ENCODE peak calls at places on chromosomes 6 and 20, in four cellular contexts. One of them, this sample, is unnamed.

GRCh38 chr6:45900808-45901752 is 114.6 kb downstream of the CLIC5 start:
- DNase-seq in A549: no peak
- DNase-seq in frontal cortex: no peak
- DNase-seq in non-pigmented ciliary epithelial cell: peak; percentile 24
- DNase-seq in this sample: no peak

GRCh38 chr6:108277295-108277694 is 16.5 kb upstream of the SNX3 start:
- DNase-seq in non-pigmented ciliary epithelial cell: no peak
- DNase-seq in frontal cortex: no peak
- DNase-seq in A549: no peak
- DNase-seq in this sample: no peak

GRCh38 chr20:43844778-43845614 is 69.7 kb upstream of the TOX2 start:
- DNase-seq in frontal cortex: no peak
- DNase-seq in A549: peak; percentile 38
- DNase-seq in non-pigmented ciliary epithelial cell: peak; percentile 89
- DNase-seq in this sample: no peak

GRCh38 chr20:38129248-38129865 is 35.7 kb downstream of the TGM2 start:
- DNase-seq in A549: no peak
- DNase-seq in frontal cortex: no peak
- DNase-seq in non-pigmented ciliary epithelial cell: no peak
- DNase-seq in this sample: no peak

GRCh38 chr6:27188885-27189418 is 58.5 kb upstream of the PRSS16 start:
- DNase-seq in non-pigmented ciliary epithelial cell: no peak
- DNase-seq in frontal cortex: peak; percentile 69
- DNase-seq in A549: peak; percentile 77
- DNase-seq in this sample: peak; percentile 50

GRCh38 chr6:14046476-14047068 is 71.0 kb upstream of the CD83 start:
- DNase-seq in non-pigmented ciliary epithelial cell: no peak
- DNase-seq in A549: peak; percentile 54
- DNase-seq in frontal cortex: peak; percentile 34
- DNase-seq in this sample: no peak

GRCh38 chr20:6533828-6534388 is 233.6 kb upstream of the BMP2 start:
- DNase-seq in frontal cortex: no peak
- DNase-seq in non-pigmented ciliary epithelial cell: peak; percentile 91
- DNase-seq in A549: no peak
- DNase-seq in this sample: no peak

GRCh38 chr20:24763386-24764026 is 185.6 kb upstream of the CST7 start:
- DNase-seq in A549: no peak
- DNase-seq in frontal cortex: no peak
- DNase-seq in non-pigmented ciliary epithelial cell: no peak
- DNase-seq in this sample: no peak

GRCh38 chr20:1185316-1185741 is 548 bp upstream of the TMEM74B start:
- DNase-seq in frontal cortex: peak; percentile 49
- DNase-seq in non-pigmented ciliary epithelial cell: no peak
- DNase-seq in A549: no peak
- DNase-seq in this sample: no peak

GRCh38 chr20:49852522-49853055 is 40.0 kb downstream of the SLC9A8 start:
- DNase-seq in frontal cortex: no peak
- DNase-seq in non-pigmented ciliary epithelial cell: no peak
- DNase-seq in A549: no peak
- DNase-seq in this sample: no peak

GRCh38 chr20:24502184-24502583 is 32.8 kb downstream of the SYNDIG1 start:
- DNase-seq in non-pigmented ciliary epithelial cell: no peak
- DNase-seq in A549: peak; percentile 52
- DNase-seq in frontal cortex: peak; percentile 61
- DNase-seq in this sample: no peak

GRCh38 chr6:40586369-40586768 is 795 bp downstream of the LRFN2 start:
- DNase-seq in frontal cortex: no peak
- DNase-seq in A549: no peak
- DNase-seq in non-pigmented ciliary epithelial cell: no peak
- DNase-seq in this sample: no peak

GRCh38 chr6:144346719-144347446 is 61.7 kb downstream of the UTRN start:
- DNase-seq in non-pigmented ciliary epithelial cell: peak; percentile 59
- DNase-seq in A549: peak; percentile 45
- DNase-seq in frontal cortex: no peak
- DNase-seq in this sample: no peak

GRCh38 chr20:35297153-35297552 is 4.9 kb upstream of the FAM83C start:
- DNase-seq in non-pigmented ciliary epithelial cell: no peak
- DNase-seq in A549: peak; percentile 40
- DNase-seq in frontal cortex: no peak
- DNase-seq in this sample: no peak

GRCh38 chr20:12152996-12153395 is 235.3 kb downstream of the BTBD3 start:
- DNase-seq in A549: no peak
- DNase-seq in non-pigmented ciliary epithelial cell: no peak
- DNase-seq in frontal cortex: no peak
- DNase-seq in this sample: no peak

GRCh38 chr20:33280775-33281174 is 2.2 kb upstream of the BPIFB1 start:
- DNase-seq in non-pigmented ciliary epithelial cell: no peak
- DNase-seq in A549: no peak
- DNase-seq in frontal cortex: no peak
- DNase-seq in this sample: no peak

GRCh38 chr6:83812595-83812994 is 40.6 kb upstream of the RIPPLY2 start:
- DNase-seq in frontal cortex: no peak
- DNase-seq in non-pigmented ciliary epithelial cell: no peak
- DNase-seq in A549: no peak
- DNase-seq in this sample: no peak

GRCh38 chr6:36326351-36326995 is 10.2 kb downstream of the BNIP5 start:
- DNase-seq in A549: no peak
- DNase-seq in non-pigmented ciliary epithelial cell: no peak
- DNase-seq in frontal cortex: peak; percentile 42
- DNase-seq in this sample: no peak

GRCh38 chr20:25247100-25247665 is 702 bp upstream of the PYGB start:
- DNase-seq in A549: peak; percentile 84
- DNase-seq in non-pigmented ciliary epithelial cell: peak; percentile 30
- DNase-seq in frontal cortex: peak; percentile 57
- DNase-seq in this sample: no peak

GRCh38 chr20:24615353-24615752 is 145.9 kb downstream of the SYNDIG1 start:
- DNase-seq in frontal cortex: no peak
- DNase-seq in A549: no peak
- DNase-seq in non-pigmented ciliary epithelial cell: no peak
- DNase-seq in this sample: no peak

GRCh38 chr6:111258615-111259088 is 171.3 kb downstream of the SLC16A10 start:
- DNase-seq in frontal cortex: no peak
- DNase-seq in A549: no peak
- DNase-seq in non-pigmented ciliary epithelial cell: no peak
- DNase-seq in this sample: no peak

GRCh38 chr6:30091577-30092381 is 16.2 kb upstream of the RNF39 start:
- DNase-seq in A549: peak; percentile 48
- DNase-seq in frontal cortex: no peak
- DNase-seq in non-pigmented ciliary epithelial cell: no peak
- DNase-seq in this sample: no peak

GRCh38 chr6:43786664-43787329 is 16.8 kb downstream of the VEGFA start:
- DNase-seq in frontal cortex: no peak
- DNase-seq in non-pigmented ciliary epithelial cell: no peak
- DNase-seq in A549: no peak
- DNase-seq in this sample: no peak

GRCh38 chr20:54063580-54063979 is 6.8 kb downstream of the BCAS1 start:
- DNase-seq in frontal cortex: no peak
- DNase-seq in non-pigmented ciliary epithelial cell: no peak
- DNase-seq in A549: no peak
- DNase-seq in this sample: no peak

GRCh38 chr20:18928626-18929025 is 115.0 kb downstream of the SCP2D1 start:
- DNase-seq in frontal cortex: no peak
- DNase-seq in A549: no peak
- DNase-seq in non-pigmented ciliary epithelial cell: no peak
- DNase-seq in this sample: no peak

GRCh38 chr6:27679968-27680694 is 207.2 kb upstream of the ZNF184 start:
- DNase-seq in non-pigmented ciliary epithelial cell: no peak
- DNase-seq in frontal cortex: no peak
- DNase-seq in A549: no peak
- DNase-seq in this sample: no peak

GRCh38 chr6:134035823-134036296 is 16.6 kb downstream of the SLC2A12 start:
- DNase-seq in non-pigmented ciliary epithelial cell: no peak
- DNase-seq in A549: peak; percentile 50
- DNase-seq in frontal cortex: no peak
- DNase-seq in this sample: no peak

GRCh38 chr6:21740719-21741118 is 147.2 kb downstream of the SOX4 start:
- DNase-seq in non-pigmented ciliary epithelial cell: no peak
- DNase-seq in A549: no peak
- DNase-seq in frontal cortex: no peak
- DNase-seq in this sample: no peak

GRCh38 chr6:14849224-14849623 is 396.6 kb upstream of the JARID2 start:
- DNase-seq in non-pigmented ciliary epithelial cell: no peak
- DNase-seq in frontal cortex: no peak
- DNase-seq in A549: no peak
- DNase-seq in this sample: no peak

GRCh38 chr6:117008618-117009017 is 131.6 kb downstream of the RFX6 start:
- DNase-seq in A549: no peak
- DNase-seq in frontal cortex: no peak
- DNase-seq in non-pigmented ciliary epithelial cell: no peak
- DNase-seq in this sample: no peak

GRCh38 chr6:100470721-100471120 is 6.0 kb upstream of the SIM1 start:
- DNase-seq in frontal cortex: no peak
- DNase-seq in A549: no peak
- DNase-seq in non-pigmented ciliary epithelial cell: no peak
- DNase-seq in this sample: no peak

GRCh38 chr6:111736005-111736607 is 130.4 kb upstream of the TRAF3IP2 start:
- DNase-seq in frontal cortex: no peak
- DNase-seq in A549: no peak
- DNase-seq in non-pigmented ciliary epithelial cell: no peak
- DNase-seq in this sample: no peak

GRCh38 chr6:154292855-154293519 is 63.6 kb downstream of the IPCEF1 start:
- DNase-seq in non-pigmented ciliary epithelial cell: no peak
- DNase-seq in A549: peak; percentile 42
- DNase-seq in frontal cortex: no peak
- DNase-seq in this sample: no peak

GRCh38 chr6:140379919-140380318 is 1005.5 kb upstream of the CITED2 start:
- DNase-seq in non-pigmented ciliary epithelial cell: peak; percentile 78
- DNase-seq in frontal cortex: no peak
- DNase-seq in A549: no peak
- DNase-seq in this sample: no peak

GRCh38 chr6:73604461-73604860 is 49.3 kb downstream of the SLC17A5 start:
- DNase-seq in frontal cortex: no peak
- DNase-seq in A549: no peak
- DNase-seq in non-pigmented ciliary epithelial cell: no peak
- DNase-seq in this sample: no peak

This sample was measured in D721Med.